ENCODE peak calls at places on chromosomes 12 and 14, in seven cellular contexts. Q is tibial nerve, M is A549, N is stomach, X is H1, W is IMR-90, Z is upper lobe of right lung. R is an unnamed sample. For H3K4me1, the result is how much of the 10 kb centered on the place peaks cover.

GRCh38 chr12:132717531-132718387 is 7.1 kb downstream of the PGAM5 start:
- DNase-seq in Q (no peak), M (no peak), N (no peak), X (peak), W (no peak), Z (no peak), R (no peak)

GRCh38 chr12:40248585-40249297 is 23.9 kb downstream of the LRRK2 start:
- DNase-seq in Q (no peak), M (no peak), N (no peak), X (no peak), W (no peak), Z (no peak), R (no peak)

GRCh38 chr14:65024957-65025356 is 38.3 kb downstream of the FNTB start:
- DNase-seq in Q (no peak), M (no peak), N (no peak), X (no peak), W (no peak), Z (no peak), R (no peak)

GRCh38 chr14:39268393-39268792 is 34.7 kb downstream of the MIA2 start:
- DNase-seq in Q (no peak), M (no peak), N (no peak), X (no peak), W (peak), Z (no peak), R (no peak)

GRCh38 chr14:105047283-105048016 is 17.8 kb downstream of the GPR132 start:
- DNase-seq in Q (no peak), M (no peak), N (no peak), X (no peak), W (no peak), Z (no peak), R (no peak)

GRCh38 chr12:106106129-106106566 is 32.6 kb downstream of the NUAK1 start:
- DNase-seq in Q (no peak), M (no peak), N (no peak), X (no peak), W (no peak), Z (no peak), R (peak)

GRCh38 chr14:59454131-59454530 is 11.0 kb downstream of the GPR135 start:
- DNase-seq in Q (no peak), M (no peak), N (no peak), X (no peak), W (peak), Z (no peak), R (no peak)

GRCh38 chr12:85740190-85740589 is 96.0 kb downstream of the RASSF9 start:
- DNase-seq in Q (no peak), M (no peak), N (no peak), X (no peak), W (no peak), Z (no peak), R (no peak)

GRCh38 chr14:72545411-72546311 is 348.2 kb downstream of the DPF3 start:
- DNase-seq in Q (no peak), M (no peak), N (no peak), X (no peak), W (no peak), Z (no peak), R (peak)

GRCh38 chr12:42484996-42485395 is 104.5 kb downstream of the PRICKLE1 start:
- DNase-seq in Q (no peak), M (no peak), N (no peak), X (no peak), W (peak), Z (no peak), R (no peak)

GRCh38 chr12:131101703-131102492 is 148.2 kb downstream of the ADGRD1 start:
- DNase-seq in Q (no peak), M (no peak), N (no peak), X (no peak), W (no peak), Z (peak), R (no peak)

GRCh38 chr12:75623631-75624118 is 112.3 kb upstream of the KRR1 start:
- DNase-seq in Q (no peak), M (peak), N (no peak), X (no peak), W (peak), Z (no peak), R (peak)

GRCh38 chr12:109278912-109279311 is 30.2 kb downstream of the FOXN4 start:
- DNase-seq in Q (no peak), M (no peak), N (no peak), X (no peak), W (no peak), Z (no peak), R (no peak)

GRCh38 chr12:65965358-65965757 is 141.1 kb downstream of the HMGA2 start:
- DNase-seq in Q (no peak), M (no peak), N (no peak), X (no peak), W (peak), Z (no peak), R (no peak)

GRCh38 chr12:33180921-33181320 is 258.7 kb downstream of the SYT10 start:
- DNase-seq in Q (no peak), M (no peak), N (no peak), X (no peak), W (no peak), Z (no peak), R (no peak)

GRCh38 chr14:91402278-91403068 is 15.1 kb downstream of the CCDC88C start:
- DNase-seq in Q (no peak), M (no peak), N (peak), X (no peak), W (no peak), Z (no peak), R (no peak)

GRCh38 chr12:96236221-96236822 is 42.1 kb downstream of the ELK3 start:
- DNase-seq in Q (peak), M (no peak), N (no peak), X (no peak), W (peak), Z (no peak), R (no peak)

GRCh38 chr12:15592934-15593333 is 196.3 kb downstream of the EPS8 start:
- DNase-seq in Q (no peak), M (no peak), N (no peak), X (no peak), W (no peak), Z (no peak), R (no peak)

GRCh38 chr12:64452559-64453329 is 824 bp downstream of the TBK1 start:
- DNase-seq in Q (peak), M (peak), N (peak), X (no peak), W (peak), Z (no peak), R (no peak)

GRCh38 chr12:6550294-6551062 is 5.4 kb downstream of the IFFO1 start:
- DNase-seq in Q (no peak), M (no peak), N (no peak), X (no peak), W (no peak), Z (no peak), R (no peak)

GRCh38 chr14:67644428-67644827 is 24.7 kb downstream of the ARG2 start:
- DNase-seq in Q (no peak), M (no peak), N (no peak), X (no peak), W (peak), Z (no peak), R (no peak)

GRCh38 chr12:58452546-58452945 is 467.8 kb downstream of the LRIG3 start:
- DNase-seq in Q (no peak), M (no peak), N (no peak), X (no peak), W (peak), Z (no peak), R (no peak)

GRCh38 chr12:27324452-27324999 is 8.1 kb upstream of the BMAL2 start:
- DNase-seq in Q (no peak), M (no peak), N (no peak), X (no peak), W (no peak), Z (no peak), R (no peak)

GRCh38 chr12:124655317-124656213 is 88.2 kb upstream of the NCOR2 start:
- DNase-seq in Q (peak), M (peak), N (peak), X (peak), W (peak), Z (peak), R (peak)

GRCh38 chr12:102484017-102484731 is 3.8 kb upstream of the IGF1 start:
- DNase-seq in Q (peak), M (peak), N (peak), X (peak), W (peak), Z (no peak), R (peak)

DNA sequence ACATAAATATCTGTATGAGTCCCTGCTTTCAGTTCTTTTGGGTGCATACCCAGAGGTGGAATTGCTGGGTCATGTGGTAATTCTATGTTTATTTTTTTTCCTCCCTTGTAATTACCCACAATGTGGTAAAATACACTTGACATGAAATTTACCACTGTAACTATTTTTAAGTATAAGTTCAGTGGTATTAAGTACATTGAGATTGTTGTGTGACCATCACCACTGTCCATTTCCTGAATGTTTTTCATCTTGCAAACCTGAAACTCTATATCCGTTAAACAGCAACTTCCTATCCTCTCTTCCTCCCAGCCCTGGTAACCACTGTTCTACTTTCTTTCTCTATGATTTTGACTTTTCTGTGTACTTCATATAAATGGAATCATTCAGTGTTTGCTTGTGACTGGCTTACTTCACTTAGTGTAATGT is 51.4 kb downstream of the BORCS5 start:
- DNase-seq in Q (no peak), M (no peak), N (no peak), X (no peak), W (no peak), Z (no peak), R (no peak)
- H3K4me1 ChIP-seq in Q (under half), M (under half), N (under half), X (under half), W (under half), Z (under half), R (under half)

GRCh38 chr12:47801170-47801903 is 18.4 kb downstream of the HDAC7 start:
- DNase-seq in Q (no peak), M (no peak), N (no peak), X (no peak), W (no peak), Z (no peak), R (no peak)

GRCh38 chr12:47801904-47802246 is 17.8 kb downstream of the HDAC7 start:
- DNase-seq in Q (no peak), M (no peak), N (no peak), X (no peak), W (no peak), Z (no peak), R (no peak)

GRCh38 chr12:47803196-47803875 is 16.4 kb downstream of the HDAC7 start:
- DNase-seq in Q (no peak), M (no peak), N (no peak), X (no peak), W (no peak), Z (no peak), R (no peak)

GRCh38 chr12:47800582-47800981 is 19.1 kb downstream of the HDAC7 start:
- DNase-seq in Q (no peak), M (no peak), N (no peak), X (no peak), W (no peak), Z (no peak), R (no peak)

DNA sequence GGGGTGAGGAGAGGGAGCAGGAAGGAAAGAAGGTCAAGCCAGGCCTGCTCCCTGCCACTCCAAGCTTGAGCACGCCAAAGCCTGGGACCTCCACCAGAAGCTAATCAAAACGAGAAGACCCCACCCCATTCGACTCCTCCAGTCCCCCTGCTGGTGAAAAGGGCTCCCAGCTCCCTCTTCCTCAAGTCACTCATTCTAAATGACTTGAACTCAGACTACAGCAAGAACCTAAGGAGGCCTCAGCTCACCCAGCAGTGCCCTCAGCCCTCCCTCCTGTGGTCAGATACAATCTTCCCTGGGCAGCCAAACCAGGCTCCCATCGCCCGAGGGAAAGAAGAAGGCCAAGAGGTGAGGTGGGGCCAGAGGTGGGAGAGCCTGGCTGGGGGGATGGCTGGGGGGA is 17.4 kb downstream of the HDAC7 start:
- DNase-seq in Q (no peak), M (no peak), N (no peak), X (no peak), W (no peak), Z (no peak), R (no peak)
- H3K4me1 ChIP-seq in Q (under half), M (under half), N (half or more), X (under half), W (under half), Z (half or more), R (under half)

GRCh38 chr12:5087831-5088554 is 44.3 kb downstream of the KCNA5 start:
- DNase-seq in Q (no peak), M (no peak), N (no peak), X (no peak), W (no peak), Z (no peak), R (no peak)
- H3K4me1 ChIP-seq in Q (under half), M (under half), N (under half), X (under half), W (under half), Z (under half), R (under half)

DNA sequence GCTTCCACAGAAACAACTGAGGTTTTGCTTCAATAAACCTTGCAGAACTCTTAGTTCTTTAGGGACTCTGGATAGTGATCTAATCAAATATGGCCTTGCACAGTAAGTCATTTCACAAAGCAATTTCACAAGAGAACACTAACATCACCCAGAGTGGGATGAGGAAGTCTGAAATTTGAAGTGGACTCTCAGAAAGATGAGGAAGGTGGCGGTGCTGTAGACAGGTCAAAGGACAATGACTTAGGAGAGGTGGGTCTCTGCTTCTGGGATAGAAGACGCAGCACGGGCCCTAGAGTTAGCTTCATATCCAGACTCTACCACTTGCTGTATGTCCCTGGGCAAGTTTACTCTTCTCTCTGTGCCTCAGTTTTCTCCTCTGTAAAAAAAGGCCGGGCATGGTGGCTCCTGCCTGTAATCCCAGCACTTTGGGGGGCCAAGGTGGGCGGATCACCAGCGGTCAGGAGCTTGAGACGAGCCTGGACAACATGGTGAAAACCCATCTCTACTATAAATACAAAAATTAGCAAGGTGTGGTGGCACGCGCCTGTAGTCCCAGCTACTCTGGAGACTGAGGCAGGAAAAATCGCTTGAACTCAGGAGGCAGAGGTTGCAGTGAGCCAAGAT is 18.9 kb downstream of the FOS start:
- DNase-seq in Q (no peak), M (no peak), N (no peak), X (no peak), W (no peak), Z (peak), R (no peak)
- H3K4me1 ChIP-seq in Q (under half), M (under half), N (under half), X (under half), W (under half), Z (under half), R (under half)

DNA sequence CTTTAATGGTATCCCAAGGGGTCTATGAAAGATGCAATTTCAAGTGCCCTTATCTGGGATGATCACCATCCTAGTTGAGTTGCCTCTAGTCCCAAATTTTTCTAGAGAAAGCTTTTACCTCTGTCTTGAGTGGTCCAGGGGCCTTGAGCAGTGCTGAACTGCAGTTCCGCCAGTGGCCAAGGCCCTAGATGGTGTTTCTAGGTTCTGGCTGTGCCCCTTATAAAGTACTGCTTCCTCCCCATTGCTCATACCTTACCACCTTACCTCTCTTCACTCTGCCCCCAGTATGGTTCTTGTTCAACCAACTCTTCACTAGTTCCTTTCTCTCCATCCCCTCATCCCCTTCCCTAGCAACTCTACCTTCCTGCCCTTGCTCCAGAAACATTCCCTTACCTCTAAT is 3.7 kb downstream of the BATF start:
- DNase-seq in Q (peak), M (no peak), N (no peak), X (no peak), W (no peak), Z (no peak), R (no peak)
- H3K4me1 ChIP-seq in Q (under half), M (under half), N (under half), X (under half), W (under half), Z (under half), R (under half)